ENCODE peak calls at places on chromosomes 6 and 20, in nine cellular contexts. A, G, F, I, Z, M, V, C and B are unnamed samples.

GRCh38 chr6:28446818-28447511 is 3.7 kb upstream of the ZSCAN23 start:
- DNase-seq in A (no peak), G (peak; percentile 13), F (peak; percentile 4), I (no peak), Z (no peak), M (no peak), V (no peak), C (no peak), B (peak; percentile 42)

GRCh38 chr20:62088258-62089127 is 22.8 kb upstream of the TAF4 start:
- DNase-seq in A (no peak), G (peak; percentile 75), F (peak; percentile 62), I (no peak), Z (no peak), M (peak; percentile 68), V (no peak), C (no peak), B (peak; percentile 12)

GRCh38 chr6:125213936-125214335 is 60.4 kb downstream of the TPD52L1 start:
- DNase-seq in A (no peak), G (no peak), F (no peak), I (no peak), Z (no peak), M (no peak), V (no peak), C (no peak), B (no peak)

GRCh38 chr6:100712997-100713396 is 168.1 kb downstream of the ASCC3 start:
- DNase-seq in A (no peak), G (no peak), F (no peak), I (no peak), Z (no peak), M (no peak), V (no peak), C (no peak), B (no peak)

GRCh38 chr6:101401792-101402617 is 8.5 kb downstream of the GRIK2 start:
- DNase-seq in A (no peak), G (no peak), F (no peak), I (no peak), Z (no peak), M (no peak), V (no peak), C (no peak), B (no peak)

GRCh38 chr20:8431538-8432434 is 299.7 kb downstream of the PLCB1 start:
- DNase-seq in A (no peak), G (no peak), F (peak; percentile 22), I (peak; percentile 18), Z (no peak), M (no peak), V (no peak), C (no peak), B (no peak)

GRCh38 chr6:14732845-14733757 is 512.8 kb upstream of the JARID2 start:
- DNase-seq in A (no peak), G (peak; percentile 70), F (peak; percentile 40), I (no peak), Z (no peak), M (no peak), V (no peak), C (no peak), B (peak; percentile 86)

GRCh38 chr6:16257999-16258708 is 19.8 kb downstream of the GMPR start:
- DNase-seq in A (no peak), G (peak; percentile 60), F (no peak), I (no peak), Z (no peak), M (no peak), V (no peak), C (no peak), B (peak; percentile 7)

GRCh38 chr20:29430531-29430930 is 1826.9 kb upstream of the DEFB115 start:
- DNase-seq in A (no peak), G (no peak), F (no peak), I (no peak), Z (no peak), M (no peak), V (no peak), C (no peak), B (no peak)

GRCh38 chr20:53899351-53900167 is 170.8 kb downstream of the BCAS1 start:
- DNase-seq in A (peak; percentile 31), G (peak; percentile 79), F (peak; percentile 79), I (no peak), Z (no peak), M (peak; percentile 50), V (no peak), C (peak; percentile 46), B (peak; percentile 94)

GRCh38 chr6:44234101-44235090 is 11.0 kb downstream of the SLC29A1 start:
- DNase-seq in A (no peak), G (peak; percentile 82), F (peak; percentile 85), I (peak; percentile 69), Z (peak; percentile 71), M (peak; percentile 75), V (no peak), C (peak; percentile 74), B (peak; percentile 51)

GRCh38 chr20:51473256-51473655 is 69.3 kb downstream of the NFATC2 start:
- DNase-seq in A (no peak), G (no peak), F (no peak), I (no peak), Z (no peak), M (no peak), V (no peak), C (no peak), B (no peak)

GRCh38 chr6:43804550-43805223 is 34.7 kb downstream of the VEGFA start:
- DNase-seq in A (no peak), G (no peak), F (no peak), I (no peak), Z (no peak), M (no peak), V (no peak), C (no peak), B (no peak)

GRCh38 chr6:31158863-31159855 is 770 bp downstream of the TCF19 start:
- DNase-seq in A (no peak), G (no peak), F (peak; percentile 13), I (peak; percentile 14), Z (peak; percentile 47), M (peak; percentile 70), V (no peak), C (no peak), B (peak; percentile 61)

GRCh38 chr20:19757487-19757972 is 528 bp upstream of the RIN2 start:
- DNase-seq in A (no peak), G (peak; percentile 66), F (peak; percentile 79), I (peak; percentile 70), Z (peak; percentile 59), M (peak; percentile 34), V (peak; percentile 87), C (peak; percentile 47), B (no peak)

DNA sequence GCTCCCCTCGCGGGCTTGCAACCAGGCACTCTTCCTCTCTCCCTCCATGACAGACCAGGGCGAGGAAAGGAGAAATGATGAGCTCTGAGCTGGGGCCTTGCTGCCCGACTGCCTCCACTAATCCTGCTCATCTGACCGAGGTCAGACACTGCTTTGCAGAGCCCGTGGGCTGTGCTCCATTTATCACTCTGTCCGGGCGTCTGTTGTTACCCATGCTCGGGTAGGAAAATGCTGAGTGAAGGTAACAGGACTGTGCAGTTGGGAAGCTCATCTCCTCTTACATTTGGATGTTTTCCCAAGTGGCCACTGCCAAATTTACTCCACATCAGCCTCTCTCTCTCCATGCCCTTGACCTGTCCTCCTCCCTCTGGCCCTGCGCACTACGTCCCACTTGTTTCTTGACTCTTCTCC is 14.6 kb downstream of the RPS6KA2 start:
- DNase-seq in A (no peak), G (no peak), F (no peak), I (no peak), Z (no peak), M (no peak), V (peak; percentile 65), C (no peak), B (no peak)
- TF ChIP-seq CTCF in A (no peak), G (no peak), F (no peak), I (no peak), Z (no peak), M (no peak), V (no peak), C (no peak), B (no peak)

GRCh38 chr20:14947536-14947935 is 610.1 kb upstream of the FLRT3 start:
- DNase-seq in A (no peak), G (no peak), F (no peak), I (no peak), Z (no peak), M (no peak), V (no peak), C (no peak), B (no peak)

GRCh38 chr20:14951707-14952106 is 614.3 kb upstream of the FLRT3 start:
- DNase-seq in A (no peak), G (peak; percentile 26), F (peak; percentile 46), I (no peak), Z (no peak), M (no peak), V (no peak), C (no peak), B (no peak)

GRCh38 chr20:14950633-14951032 is 613.2 kb upstream of the FLRT3 start:
- DNase-seq in A (no peak), G (no peak), F (no peak), I (no peak), Z (no peak), M (no peak), V (no peak), C (no peak), B (no peak)

GRCh38 chr20:14951105-14951504 is 613.7 kb upstream of the FLRT3 start:
- DNase-seq in A (no peak), G (no peak), F (no peak), I (no peak), Z (no peak), M (no peak), V (no peak), C (no peak), B (no peak)

DNA sequence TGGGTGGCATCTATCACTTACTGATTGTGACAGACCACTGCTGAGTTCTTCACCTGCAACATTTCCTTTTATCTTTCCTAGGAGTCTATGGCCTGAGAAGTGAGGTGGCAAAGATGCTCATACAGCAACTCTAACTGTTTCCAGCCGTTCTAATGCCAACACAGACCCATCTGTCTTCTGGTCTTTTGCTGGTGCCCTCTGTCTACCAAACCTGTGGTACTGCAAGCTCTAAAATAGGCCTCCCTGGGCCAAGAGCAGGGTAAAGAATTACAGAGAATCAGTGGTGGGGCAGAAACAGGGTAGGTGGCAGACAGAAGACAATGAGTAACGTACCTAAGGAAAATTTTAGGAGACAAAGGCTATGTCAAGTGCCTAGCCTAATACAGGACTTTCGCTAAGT is 611.0 kb upstream of the FLRT3 start:
- DNase-seq in A (no peak), G (no peak), F (no peak), I (no peak), Z (no peak), M (no peak), V (no peak), C (no peak), B (no peak)
- TF ChIP-seq CTCF in A (no peak), G (peak; percentile 15), F (no peak), I (no peak), Z (no peak), M (no peak), V (no peak), C (no peak), B (no peak)

DNA sequence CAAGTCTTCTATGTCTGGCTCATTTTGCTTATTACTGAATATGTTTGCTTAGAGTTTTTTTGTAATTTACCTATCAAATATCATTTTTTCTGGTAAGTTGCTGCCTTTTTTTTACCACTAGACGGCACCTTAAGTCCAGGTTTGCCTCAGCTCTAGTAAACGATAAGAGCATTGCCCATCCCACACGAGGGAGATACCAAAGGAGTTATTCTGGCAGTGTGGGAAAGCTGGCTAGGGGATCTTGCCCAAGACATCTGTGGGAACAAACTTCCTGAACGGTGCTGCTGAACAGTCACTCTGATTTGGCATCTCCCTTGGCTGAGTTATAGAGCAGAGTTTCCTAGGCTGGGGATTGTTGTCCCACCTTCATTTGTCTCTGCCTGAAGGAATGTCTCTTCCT is 306.4 kb downstream of the COL12A1 start:
- DNase-seq in A (no peak), G (peak; percentile 42), F (peak; percentile 69), I (no peak), Z (no peak), M (no peak), V (no peak), C (no peak), B (no peak)
- TF ChIP-seq CTCF in A (no peak), G (peak; percentile 21), F (peak; percentile 48), I (no peak), Z (no peak), M (no peak), V (no peak), C (no peak), B (no peak)

GRCh38 chr6:29517245-29517644 is 29.5 kb upstream of the MAS1L start:
- DNase-seq in A (no peak), G (no peak), F (no peak), I (no peak), Z (no peak), M (no peak), V (peak; percentile 62), C (no peak), B (no peak)
- TF ChIP-seq CTCF in A (no peak), G (no peak), F (no peak), I (no peak), Z (no peak), M (no peak), V (no peak), C (no peak), B (no peak)